ENCODE peak calls at places on chromosomes 6 and 20, in ten cellular contexts. N is psoas muscle, W is mucosa of descending colon, M is heart right ventricle, R is ovary, U is GM20000, C is nephron progenitor cell, F is HFF-Myc, E is HCT116, A is AG10803. K is an unnamed sample.

GRCh38 chr6:1208876-1209275 is 103.0 kb upstream of the FOXQ1 start:
- DNase-seq in W (no peak), R (no peak), M (no peak), A (peak), F (no peak), U (no peak), N (no peak), C (no peak), E (no peak), K (no peak)

GRCh38 chr6:19841181-19841580 is 4.0 kb downstream of the ID4 start:
- DNase-seq in U (no peak), F (no peak), R (no peak), M (no peak), C (no peak), W (no peak), N (no peak), A (no peak), E (no peak), K (no peak)

GRCh38 chr6:155528335-155528734 is 72.7 kb upstream of the NOX3 start:
- DNase-seq in W (no peak), E (no peak), U (no peak), M (no peak), R (no peak), F (no peak), C (no peak), N (no peak), A (no peak), K (no peak)

GRCh38 chr6:157800420-157801237 is 22.4 kb upstream of the SNX9 start:
- DNase-seq in A (peak), U (peak), N (no peak), R (no peak), F (no peak), M (no peak), E (no peak), W (no peak), C (no peak), K (no peak)

GRCh38 chr6:24492475-24492874 is 2.3 kb upstream of the ALDH5A1 start:
- DNase-seq in N (no peak), R (no peak), A (peak), F (no peak), E (no peak), U (peak), C (peak), W (peak), M (no peak), K (no peak)

GRCh38 chr20:44807051-44807683 is 3.2 kb downstream of the RIMS4 start:
- DNase-seq in E (no peak), W (no peak), A (no peak), M (no peak), C (no peak), R (no peak), N (no peak), U (no peak), F (no peak), K (peak)

GRCh38 chr6:7045331-7045730 is 62.4 kb upstream of the RREB1 start:
- DNase-seq in N (no peak), U (no peak), C (no peak), A (no peak), M (no peak), E (no peak), F (no peak), W (no peak), R (no peak), K (no peak)

GRCh38 chr6:64750910-64751309 is 956.1 kb downstream of the EYS start:
- DNase-seq in E (no peak), U (no peak), R (no peak), N (no peak), C (no peak), F (no peak), W (no peak), A (no peak), M (no peak), K (no peak)

DNA sequence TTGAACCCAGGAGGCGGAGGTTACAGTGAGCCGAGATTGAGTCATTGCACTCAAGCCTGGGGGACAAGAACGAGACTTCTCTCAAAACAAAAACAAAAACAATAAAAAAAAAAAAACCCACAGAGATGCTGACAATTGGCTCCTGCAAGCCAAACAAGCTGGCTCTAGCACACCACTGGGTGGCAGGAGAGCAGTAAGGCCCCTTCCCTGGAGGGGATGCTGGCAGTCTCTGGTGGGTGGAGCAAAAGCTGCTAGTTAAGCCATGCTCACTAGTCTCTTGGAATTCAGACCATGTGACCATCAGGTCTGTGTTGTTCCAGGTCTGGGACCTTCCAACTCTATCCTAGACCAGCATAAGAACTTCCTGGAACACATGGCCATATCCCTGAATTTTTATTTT is 18.9 kb upstream of the DSN1 start:
- DNase-seq in W (no peak), C (peak), A (peak), F (no peak), M (peak), N (no peak), E (peak), R (peak), U (peak), K (no peak)
- TF ChIP-seq CTCF in W (no peak), C (no peak), A (peak), F (peak), M (no peak), N (peak), E (peak), R (no peak), U (peak), K (no peak)

GRCh38 chr20:25314497-25315417 is 66.9 kb downstream of the PYGB start:
- DNase-seq in M (peak), R (no peak), C (no peak), A (no peak), E (no peak), N (no peak), U (no peak), W (peak), F (no peak), K (no peak)
- TF ChIP-seq CTCF in M (no peak), R (no peak), C (no peak), A (no peak), E (peak), N (no peak), U (no peak), W (no peak), F (no peak), K (no peak)

GRCh38 chr6:68976260-68976659 is 341.2 kb downstream of the ADGRB3 start:
- DNase-seq in M (no peak), W (no peak), A (no peak), R (no peak), F (no peak), E (no peak), U (no peak), N (no peak), C (no peak), K (no peak)

GRCh38 chr6:68978411-68978810 is 343.3 kb downstream of the ADGRB3 start:
- DNase-seq in R (no peak), E (no peak), M (no peak), C (no peak), U (peak), W (no peak), F (no peak), A (no peak), N (no peak), K (no peak)

GRCh38 chr6:68975064-68975463 is 340.0 kb downstream of the ADGRB3 start:
- DNase-seq in E (no peak), A (no peak), U (no peak), W (no peak), M (peak), N (no peak), F (no peak), R (no peak), C (no peak), K (no peak)
- TF ChIP-seq CTCF in E (no peak), A (peak), U (no peak), W (no peak), M (no peak), N (no peak), F (no peak), R (no peak), C (no peak), K (no peak)

DNA sequence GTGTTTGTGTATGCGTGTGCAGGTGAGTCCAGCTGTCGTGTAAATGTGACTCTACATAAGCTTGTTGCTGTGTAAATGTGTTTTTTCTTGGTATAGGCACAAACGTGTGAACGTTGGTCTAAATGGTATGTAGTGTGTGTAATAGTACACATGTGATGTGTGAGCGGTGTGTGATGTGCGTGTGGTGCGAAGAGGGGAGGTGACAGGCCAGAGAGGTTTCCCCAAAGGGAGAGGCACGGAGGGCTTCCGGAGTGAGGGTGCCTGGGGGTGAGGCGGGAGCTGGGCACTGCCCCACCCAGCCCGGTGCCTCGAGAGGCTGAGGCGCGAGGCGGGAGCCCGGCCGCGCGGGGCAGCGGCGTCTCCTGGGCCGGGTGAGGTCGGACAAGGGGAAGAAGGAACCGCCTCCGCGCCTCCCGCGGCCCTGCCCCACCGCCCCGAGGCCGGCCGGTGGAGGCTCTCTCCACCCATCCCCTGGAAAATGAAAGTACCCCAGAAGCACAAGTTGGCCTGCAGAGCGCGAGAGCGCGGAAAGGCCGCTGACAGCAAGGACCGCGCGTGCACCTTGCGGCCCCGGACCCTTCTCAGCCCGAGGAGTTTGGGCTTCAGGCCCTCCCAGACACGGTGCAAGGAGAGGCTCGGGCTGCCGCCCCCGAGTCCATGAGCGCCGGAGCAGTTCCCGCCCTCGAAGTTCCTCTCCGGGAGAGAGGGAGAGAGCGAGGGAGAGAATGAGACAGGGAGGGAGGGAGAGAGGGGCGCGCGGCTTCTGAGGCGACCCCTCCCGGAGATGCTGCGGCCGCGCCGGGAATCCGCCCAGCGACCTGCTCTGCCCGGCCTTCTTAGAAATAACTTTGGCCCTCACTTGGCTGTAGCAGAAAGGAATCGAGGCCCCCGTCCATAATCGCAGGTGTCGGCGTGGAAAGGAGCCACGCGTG is 43.2 kb upstream of the OSTM1 start:
- DNase-seq in N (peak), E (no peak), F (no peak), W (peak), C (peak), R (no peak), M (no peak), A (no peak), U (peak), K (peak)
- TF ChIP-seq CTCF in N (no peak), E (no peak), F (no peak), W (no peak), C (no peak), R (no peak), M (no peak), A (no peak), U (no peak), K (no peak)

GRCh38 chr6:118859517-118860064 is 34.4 kb upstream of the ASF1A start:
- DNase-seq in W (no peak), N (no peak), U (no peak), A (no peak), C (no peak), F (no peak), E (no peak), R (no peak), M (no peak), K (no peak)

GRCh38 chr6:118864330-118865166 is 29.4 kb upstream of the ASF1A start:
- DNase-seq in C (no peak), F (no peak), A (no peak), M (no peak), U (no peak), W (no peak), E (no peak), R (no peak), N (no peak), K (no peak)

GRCh38 chr6:118860363-118860762 is 33.6 kb upstream of the ASF1A start:
- DNase-seq in M (no peak), E (no peak), R (no peak), N (no peak), U (no peak), A (no peak), W (no peak), F (no peak), C (no peak), K (no peak)

GRCh38 chr6:118862443-118862842 is 31.5 kb upstream of the ASF1A start:
- DNase-seq in E (no peak), A (no peak), C (no peak), W (no peak), M (no peak), F (no peak), U (no peak), R (no peak), N (no peak), K (no peak)

GRCh38 chr6:118860880-118861279 is 33.1 kb upstream of the ASF1A start:
- DNase-seq in E (no peak), A (no peak), R (no peak), N (peak), W (no peak), C (no peak), U (no peak), M (no peak), F (no peak), K (no peak)
- TF ChIP-seq CTCF in E (no peak), A (no peak), R (no peak), N (peak), W (no peak), C (no peak), U (no peak), M (no peak), F (no peak), K (no peak)

GRCh38 chr6:156657311-156657710 is 119.9 kb upstream of the ARID1B start:
- DNase-seq in A (no peak), R (no peak), M (peak), W (no peak), C (no peak), U (no peak), N (no peak), E (no peak), F (no peak), K (no peak)

GRCh38 chr6:156658596-156659316 is 118.4 kb upstream of the ARID1B start:
- DNase-seq in A (peak), N (no peak), M (no peak), U (no peak), C (no peak), E (no peak), R (no peak), W (no peak), F (no peak), K (no peak)

GRCh38 chr6:156660389-156660788 is 116.8 kb upstream of the ARID1B start:
- DNase-seq in F (no peak), A (no peak), N (no peak), U (no peak), R (no peak), M (no peak), W (no peak), E (no peak), C (no peak), K (no peak)

GRCh38 chr6:156658186-156658585 is 119.0 kb upstream of the ARID1B start:
- DNase-seq in U (no peak), N (no peak), R (peak), M (peak), C (no peak), A (peak), W (no peak), E (no peak), F (peak), K (no peak)

DNA sequence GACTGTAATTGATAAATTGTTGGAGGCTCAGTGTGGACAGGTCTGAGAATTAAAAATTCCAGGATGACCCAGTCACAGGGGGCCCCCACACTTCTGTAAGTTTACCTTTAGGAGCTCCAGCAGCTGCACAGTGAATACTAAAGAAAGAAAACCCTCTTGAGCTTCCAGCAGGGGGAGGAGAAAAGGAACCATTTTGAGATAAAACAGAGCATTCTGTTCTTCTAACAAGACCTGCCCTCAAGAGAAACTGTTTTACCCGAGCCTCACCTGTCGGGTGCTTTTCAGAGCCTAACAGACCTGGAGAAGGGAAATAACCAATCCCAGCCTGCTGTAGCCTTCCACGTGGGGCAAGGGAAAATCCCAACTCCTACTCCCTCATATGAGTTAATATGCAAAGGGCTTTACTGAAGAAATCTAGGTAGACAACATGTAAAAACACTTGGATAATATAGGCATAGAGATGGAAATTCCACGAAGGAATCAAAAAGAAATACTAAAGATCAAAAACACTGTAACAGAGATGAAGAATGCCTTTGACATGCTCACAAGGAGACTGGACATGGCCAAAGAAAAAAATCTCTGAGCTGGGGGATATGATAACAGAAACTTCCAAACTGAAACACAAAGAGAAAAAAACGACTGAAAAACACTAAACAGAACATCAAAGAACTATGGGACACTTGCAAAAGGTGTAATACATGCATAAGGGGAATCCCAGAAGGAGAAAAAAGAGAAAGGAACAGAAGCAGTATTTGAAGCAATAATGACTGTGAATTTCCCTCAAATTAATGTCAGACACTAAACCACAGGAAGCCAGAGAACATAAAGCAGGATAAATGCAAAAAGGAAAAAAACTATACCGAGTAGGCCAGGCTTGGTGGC is 117.6 kb upstream of the ARID1B start:
- DNase-seq in M (no peak), F (no peak), E (no peak), U (no peak), A (no peak), W (no peak), C (no peak), N (no peak), R (no peak), K (no peak)
- TF ChIP-seq CTCF in M (no peak), F (no peak), E (peak), U (no peak), A (peak), W (no peak), C (no peak), N (no peak), R (no peak), K (no peak)

DNA sequence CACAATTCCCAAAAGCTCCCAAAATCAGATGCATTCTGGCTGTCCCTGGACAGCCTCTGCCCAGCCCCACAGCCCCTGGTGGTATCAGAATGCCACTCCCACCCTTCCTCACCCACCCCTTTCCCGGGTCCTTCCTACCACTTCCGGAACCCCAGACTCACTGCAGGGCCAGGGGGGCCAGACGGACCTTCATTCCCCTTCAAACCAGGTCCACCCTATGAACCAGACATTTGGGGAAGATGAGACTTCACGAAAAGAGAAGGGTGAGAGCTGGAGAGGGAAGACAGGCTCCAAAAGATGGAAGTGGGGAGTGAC is 20.4 kb downstream of the COL11A2 start:
- DNase-seq in A (no peak), M (no peak), C (no peak), N (peak), W (no peak), U (no peak), E (no peak), F (no peak), R (no peak), K (no peak)
- TF ChIP-seq CTCF in A (no peak), M (no peak), C (no peak), N (no peak), W (no peak), U (no peak), E (no peak), F (no peak), R (no peak), K (no peak)

DNA sequence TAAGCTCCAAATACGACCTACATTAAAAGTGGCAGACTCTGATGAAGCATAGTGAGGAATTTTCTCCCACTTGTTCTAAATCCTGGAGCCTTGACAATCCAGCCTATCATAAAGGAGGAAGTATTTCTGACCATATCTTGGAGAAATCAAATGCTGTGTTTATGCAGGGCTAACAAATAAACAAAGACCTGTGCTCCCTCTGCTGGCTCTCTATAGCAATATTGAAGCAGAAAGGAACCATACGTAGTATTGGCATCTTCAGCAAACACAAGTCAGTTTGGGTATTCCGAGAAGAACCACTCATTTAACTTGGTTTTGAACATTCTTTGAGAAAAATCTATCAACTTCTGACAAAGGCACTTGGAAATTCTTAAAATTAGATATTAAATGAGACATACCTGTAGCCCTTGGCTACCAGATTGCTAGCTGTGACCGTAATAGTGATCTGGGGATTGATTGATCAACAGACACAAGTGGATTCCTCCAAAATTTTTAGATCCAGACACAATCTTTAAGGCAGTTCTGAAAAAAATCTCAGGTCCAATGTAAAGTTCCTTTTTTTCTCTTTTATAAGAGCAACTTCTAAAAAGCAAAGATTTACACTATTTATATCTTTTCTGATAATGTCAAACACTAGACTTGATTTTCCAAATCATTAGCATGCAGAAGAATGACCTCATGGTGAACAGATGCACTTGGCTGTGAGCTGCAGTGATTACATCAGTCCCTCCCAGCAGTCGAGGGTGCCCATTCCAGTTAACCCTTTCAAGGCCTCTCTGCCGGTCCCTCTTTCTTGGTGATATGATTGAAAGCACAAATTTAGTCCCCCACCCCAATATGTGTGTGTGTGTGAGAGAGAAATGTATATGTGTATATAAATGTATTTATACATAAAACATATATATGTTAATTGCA is 40.2 kb downstream of the INSM1 start:
- DNase-seq in R (no peak), N (no peak), E (peak), F (peak), M (no peak), C (no peak), U (no peak), W (no peak), A (peak), K (no peak)
- TF ChIP-seq CTCF in R (no peak), N (no peak), E (peak), F (peak), M (no peak), C (no peak), U (no peak), W (no peak), A (peak), K (peak)